ENCODE peak calls at places on chromosomes 2 and 18, in four cellular contexts. N, I, T and W are unnamed samples.

GRCh38 chr2:197286805-197287595 is 23.6 kb downstream of the ANKRD44 start:
- DNase-seq in N (peak), I (peak), T (peak), W (no peak)

GRCh38 chr2:170369894-170370293 is 191.9 kb downstream of the MYO3B start:
- DNase-seq in N (no peak), I (no peak), T (no peak), W (no peak)

GRCh38 chr18:63137999-63138448 is 181.5 kb downstream of the BCL2 start:
- DNase-seq in N (no peak), I (no peak), T (no peak), W (no peak)

GRCh38 chr2:154375625-154376020 is 322.9 kb upstream of the KCNJ3 start:
- DNase-seq in N (no peak), I (no peak), T (no peak), W (peak)

GRCh38 chr2:134461511-134461910 is 207.6 kb downstream of the MGAT5 start:
- DNase-seq in N (no peak), I (no peak), T (peak), W (no peak)

GRCh38 chr2:120261387-120262006 is 8.8 kb downstream of the RALB start:
- DNase-seq in N (no peak), I (no peak), T (no peak), W (no peak)

GRCh38 chr2:201807452-201807980 is 1.2 kb downstream of the CDK15 start:
- DNase-seq in N (peak), I (peak), T (no peak), W (no peak)

GRCh38 chr2:53600835-53601234 is 166.8 kb upstream of the CHAC2 start:
- DNase-seq in N (no peak), I (no peak), T (no peak), W (no peak)

GRCh38 chr2:70975237-70975636 is 3.2 kb upstream of the ANKRD53 start:
- DNase-seq in N (no peak), I (no peak), T (no peak), W (peak)

GRCh38 chr2:241014764-241015163 is 16.3 kb downstream of the SNED1 start:
- DNase-seq in N (peak), I (peak), T (peak), W (no peak)

GRCh38 chr2:98455494-98455976 is 10.9 kb downstream of the INPP4A start:
- DNase-seq in N (no peak), I (peak), T (no peak), W (peak)

GRCh38 chr18:45567123-45567522 is 48.2 kb upstream of the SLC14A2 start:
- DNase-seq in N (no peak), I (no peak), T (no peak), W (no peak)

GRCh38 chr2:147636238-147636887 is 208.5 kb upstream of the ACVR2A start:
- DNase-seq in N (no peak), I (no peak), T (no peak), W (no peak)

GRCh38 chr2:145598434-145598833 is 1078.5 kb upstream of the ZEB2 start:
- DNase-seq in N (no peak), I (no peak), T (no peak), W (no peak)

GRCh38 chr2:48601349-48601748 is 16.3 kb upstream of the GTF2A1L start:
- DNase-seq in N (no peak), I (no peak), T (no peak), W (peak)

GRCh38 chr18:13003466-13003896 is 12.3 kb downstream of the CEP192 start:
- DNase-seq in N (no peak), I (no peak), T (peak), W (peak)

GRCh38 chr18:46502444-46502843 is 154.6 kb downstream of the LOXHD1 start:
- DNase-seq in N (no peak), I (peak), T (no peak), W (peak)

GRCh38 chr18:905948-906415 is 1.3 kb downstream of the ADCYAP1 start:
- DNase-seq in N (no peak), I (no peak), T (no peak), W (no peak)

GRCh38 chr18:67425724-67426123 is 90.8 kb downstream of the DSEL start:
- DNase-seq in N (no peak), I (no peak), T (no peak), W (no peak)

GRCh38 chr2:68190991-68191731 is 33.5 kb downstream of the PNO1 start:
- DNase-seq in N (no peak), I (no peak), T (no peak), W (peak)

GRCh38 chr2:44938287-44939073 is 3.0 kb upstream of the SIX3 start:
- DNase-seq in N (no peak), I (no peak), T (no peak), W (no peak)

GRCh38 chr2:37361416-37361815 is 17.0 kb downstream of the QPCT start:
- DNase-seq in N (no peak), I (no peak), T (no peak), W (no peak)

GRCh38 chr2:100819365-100820345 is at the start of gene NPAS2:
- DNase-seq in N (peak), I (peak), T (peak), W (no peak)
- TF ChIP-seq POLR2A in N (no peak), I (no peak), T (no peak), W (no peak)

GRCh38 chr2:215900865-215901264 is 112.5 kb downstream of the MREG start:
- DNase-seq in N (no peak), I (no peak), T (no peak), W (no peak)
- TF ChIP-seq POLR2A in N (no peak), I (no peak), T (no peak), W (no peak)

GRCh38 chr2:25664531-25665307 is 8.7 kb downstream of the DTNB start:
- DNase-seq in N (peak), I (peak), T (peak), W (peak)
- TF ChIP-seq POLR2A in N (no peak), I (no peak), T (no peak), W (no peak)

DNA sequence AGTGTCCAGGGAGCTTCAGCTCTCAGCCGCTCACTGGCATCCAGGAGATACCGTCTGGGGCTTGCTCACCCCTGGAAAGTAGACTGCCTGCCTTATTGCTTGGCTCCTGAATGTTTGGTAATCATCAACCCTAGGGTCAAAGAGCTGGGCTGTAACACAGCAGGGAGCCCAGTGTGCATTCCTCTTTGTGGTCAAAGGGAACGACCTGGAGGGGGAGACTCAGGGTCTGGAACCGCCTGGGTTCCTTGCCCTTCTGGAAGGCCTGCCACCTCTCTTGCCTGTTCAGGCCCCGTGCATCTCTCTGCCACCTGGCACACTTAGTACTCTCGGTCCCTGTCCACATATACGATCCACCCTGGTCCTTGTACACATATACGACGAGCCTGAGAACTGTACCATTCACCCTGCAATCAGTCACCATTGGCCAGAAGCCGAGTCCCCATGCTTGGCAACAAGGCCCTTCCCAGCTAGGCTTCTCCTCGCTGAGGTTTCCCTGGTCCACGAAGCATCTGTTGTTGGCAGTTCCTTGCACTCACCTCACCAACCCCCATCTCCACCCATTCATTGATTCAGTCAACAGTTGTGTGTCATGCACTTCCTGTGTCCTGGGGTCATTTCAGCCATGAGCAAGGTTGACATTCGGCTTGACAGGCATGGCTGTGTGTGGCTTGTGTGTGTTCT is at the start of gene NAT8:
- DNase-seq in N (no peak), I (no peak), T (no peak), W (no peak)
- TF ChIP-seq POLR2A in N (no peak), I (no peak), T (no peak), W (no peak)

DNA sequence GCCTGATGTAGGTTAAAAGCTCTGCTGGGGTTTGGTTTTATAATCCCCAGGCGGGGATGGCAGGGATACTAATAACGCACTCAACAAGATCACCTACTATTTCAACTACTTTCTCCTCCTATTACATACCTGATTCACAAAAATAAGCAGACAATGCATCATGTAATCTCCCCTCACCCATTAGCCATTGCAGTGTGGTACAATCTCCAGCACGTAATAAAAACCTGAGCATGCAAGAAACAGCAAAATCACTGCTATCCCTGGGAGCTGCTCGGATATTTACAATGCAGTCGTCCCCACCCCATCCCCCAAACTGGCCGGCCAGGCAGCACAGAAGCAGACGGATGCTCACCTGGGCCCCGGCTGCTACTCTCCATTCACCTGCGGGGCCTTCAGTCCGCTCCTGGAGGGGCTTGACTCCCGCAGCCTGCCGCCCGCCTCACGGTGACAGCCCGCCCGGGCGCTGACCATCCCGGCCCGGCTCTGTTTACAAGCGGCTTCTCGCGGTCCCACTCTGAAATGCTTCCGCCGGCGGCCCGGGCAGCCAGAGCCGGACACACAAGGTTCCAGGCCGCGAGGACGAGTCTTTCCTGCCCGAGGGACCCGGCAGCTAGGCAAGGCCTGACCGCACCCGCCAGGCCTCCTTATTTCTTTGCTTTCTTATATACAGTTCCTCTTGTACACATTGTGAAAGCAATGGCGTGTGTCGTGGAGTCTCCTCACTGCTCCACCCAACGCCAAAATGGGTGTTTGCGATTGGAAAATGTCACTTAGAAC is at the start of gene PLEKHM3:
- DNase-seq in N (peak), I (peak), T (peak), W (peak)
- TF ChIP-seq POLR2A in N (peak), I (peak), T (no peak), W (peak)

GRCh38 chr2:235005603-235006259 is 53.9 kb downstream of the SH3BP4 start:
- DNase-seq in N (no peak), I (no peak), T (peak), W (no peak)
- TF ChIP-seq POLR2A in N (no peak), I (no peak), T (no peak), W (no peak)